ENCODE peak calls at places on chromosomes 16 and 17, in five cellular contexts. One of them, this sample, is unnamed.

GRCh38 chr16:81868057-81868748 is 89.1 kb downstream of the PLCG2 start:
- DNase-seq in gastrocnemius medialis: no peak
- DNase-seq in adrenal gland: no peak
- DNase-seq in Peyer's patch: no peak
- DNase-seq in sigmoid colon: no peak
- DNase-seq in this sample: no peak

GRCh38 chr16:57653936-57654335 is 14.2 kb upstream of the ADGRG3 start:
- DNase-seq in Peyer's patch: no peak
- DNase-seq in gastrocnemius medialis: no peak
- DNase-seq in sigmoid colon: no peak
- DNase-seq in adrenal gland: peak
- DNase-seq in this sample: peak

GRCh38 chr16:68328151-68328859 is 17.5 kb downstream of the PRMT7 start:
- DNase-seq in Peyer's patch: peak
- DNase-seq in sigmoid colon: peak
- DNase-seq in adrenal gland: peak
- DNase-seq in gastrocnemius medialis: peak
- DNase-seq in this sample: peak

GRCh38 chr17:27473748-27474609 is 17.7 kb downstream of the KSR1 start:
- DNase-seq in adrenal gland: peak
- DNase-seq in gastrocnemius medialis: no peak
- DNase-seq in sigmoid colon: peak
- DNase-seq in Peyer's patch: no peak
- DNase-seq in this sample: peak

GRCh38 chr16:70738083-70738977 is 52.5 kb upstream of the MTSS2 start:
- DNase-seq in Peyer's patch: no peak
- DNase-seq in adrenal gland: peak
- DNase-seq in sigmoid colon: peak
- DNase-seq in gastrocnemius medialis: peak
- DNase-seq in this sample: peak

GRCh38 chr17:18921485-18921884 is 30.5 kb upstream of the SLC5A10 start:
- DNase-seq in Peyer's patch: no peak
- DNase-seq in adrenal gland: no peak
- DNase-seq in sigmoid colon: no peak
- DNase-seq in gastrocnemius medialis: no peak
- DNase-seq in this sample: no peak

GRCh38 chr17:694239-694638 is 20.4 kb downstream of the VPS53 start:
- DNase-seq in adrenal gland: no peak
- DNase-seq in Peyer's patch: no peak
- DNase-seq in gastrocnemius medialis: no peak
- DNase-seq in sigmoid colon: no peak
- DNase-seq in this sample: no peak

GRCh38 chr17:7475764-7476422 is 3.5 kb downstream of the ZBTB4 start:
- DNase-seq in sigmoid colon: peak
- DNase-seq in adrenal gland: peak
- DNase-seq in Peyer's patch: no peak
- DNase-seq in gastrocnemius medialis: peak
- DNase-seq in this sample: peak

GRCh38 chr16:78494105-78494504 is 394.7 kb downstream of the WWOX start:
- DNase-seq in adrenal gland: no peak
- DNase-seq in Peyer's patch: no peak
- DNase-seq in sigmoid colon: no peak
- DNase-seq in gastrocnemius medialis: no peak
- DNase-seq in this sample: no peak

GRCh38 chr17:4858068-4858879 is 25.1 kb downstream of the MINK1 start:
- DNase-seq in adrenal gland: peak
- DNase-seq in Peyer's patch: no peak
- DNase-seq in sigmoid colon: no peak
- DNase-seq in gastrocnemius medialis: no peak
- DNase-seq in this sample: no peak

GRCh38 chr16:31134091-31134571 is 1.4 kb downstream of the PRSS8 start:
- DNase-seq in adrenal gland: no peak
- DNase-seq in sigmoid colon: no peak
- DNase-seq in gastrocnemius medialis: no peak
- DNase-seq in Peyer's patch: no peak
- DNase-seq in this sample: no peak

GRCh38 chr17:79960788-79961522 is 74.7 kb downstream of the TBC1D16 start:
- DNase-seq in gastrocnemius medialis: no peak
- DNase-seq in adrenal gland: no peak
- DNase-seq in sigmoid colon: no peak
- DNase-seq in Peyer's patch: no peak
- DNase-seq in this sample: no peak

GRCh38 chr16:58047557-58048348 is 22.2 kb downstream of the MMP15 start:
- DNase-seq in gastrocnemius medialis: no peak
- DNase-seq in adrenal gland: no peak
- DNase-seq in sigmoid colon: no peak
- DNase-seq in Peyer's patch: peak
- DNase-seq in this sample: no peak

GRCh38 chr16:15644306-15644961 is 1.5 kb upstream of the MARF1 start:
- DNase-seq in sigmoid colon: no peak
- DNase-seq in gastrocnemius medialis: no peak
- DNase-seq in adrenal gland: no peak
- DNase-seq in Peyer's patch: no peak
- DNase-seq in this sample: no peak

GRCh38 chr17:162689-163088 is 18.8 kb downstream of the DOC2B start:
- DNase-seq in sigmoid colon: no peak
- DNase-seq in Peyer's patch: no peak
- DNase-seq in gastrocnemius medialis: no peak
- DNase-seq in adrenal gland: no peak
- DNase-seq in this sample: no peak

GRCh38 chr17:75084039-75084660 is 3.6 kb upstream of the SLC16A5 start:
- DNase-seq in adrenal gland: peak
- DNase-seq in sigmoid colon: no peak
- DNase-seq in gastrocnemius medialis: no peak
- DNase-seq in Peyer's patch: no peak
- DNase-seq in this sample: no peak

GRCh38 chr17:62781356-62781755 is 26.8 kb downstream of the MARCHF10 start:
- DNase-seq in adrenal gland: no peak
- DNase-seq in sigmoid colon: no peak
- DNase-seq in gastrocnemius medialis: no peak
- DNase-seq in Peyer's patch: no peak
- DNase-seq in this sample: no peak

GRCh38 chr16:23391381-23392222 is 61.4 kb downstream of the COG7 start:
- DNase-seq in Peyer's patch: peak
- DNase-seq in adrenal gland: no peak
- DNase-seq in sigmoid colon: peak
- DNase-seq in gastrocnemius medialis: no peak
- DNase-seq in this sample: no peak

GRCh38 chr17:45234641-45235040 is 13.0 kb downstream of the FMNL1 start:
- DNase-seq in adrenal gland: no peak
- DNase-seq in gastrocnemius medialis: no peak
- DNase-seq in sigmoid colon: no peak
- DNase-seq in Peyer's patch: no peak
- DNase-seq in this sample: no peak

GRCh38 chr16:13291934-13292333 is 390.5 kb downstream of the SHISA9 start:
- DNase-seq in adrenal gland: no peak
- DNase-seq in Peyer's patch: no peak
- DNase-seq in sigmoid colon: no peak
- DNase-seq in gastrocnemius medialis: no peak
- DNase-seq in this sample: no peak

GRCh38 chr17:43702636-43703035 is 40.9 kb upstream of the MEOX1 start:
- DNase-seq in adrenal gland: no peak
- DNase-seq in sigmoid colon: no peak
- DNase-seq in gastrocnemius medialis: no peak
- DNase-seq in Peyer's patch: no peak
- DNase-seq in this sample: no peak

GRCh38 chr17:6442775-6443174 is 1.5 kb upstream of the PIMREG start:
- DNase-seq in Peyer's patch: no peak
- DNase-seq in gastrocnemius medialis: no peak
- DNase-seq in sigmoid colon: no peak
- DNase-seq in adrenal gland: no peak
- DNase-seq in this sample: no peak

GRCh38 chr17:74271281-74271680 is 2.8 kb upstream of the DNAI2 start:
- DNase-seq in gastrocnemius medialis: no peak
- DNase-seq in adrenal gland: no peak
- DNase-seq in sigmoid colon: no peak
- DNase-seq in Peyer's patch: no peak
- DNase-seq in this sample: no peak

GRCh38 chr17:74842599-74843351 is 16.9 kb downstream of the GRIN2C start:
- DNase-seq in gastrocnemius medialis: no peak
- DNase-seq in Peyer's patch: peak
- DNase-seq in adrenal gland: peak
- DNase-seq in sigmoid colon: no peak
- DNase-seq in this sample: peak

GRCh38 chr17:75277664-75278071 is 6.6 kb upstream of the MIF4GD start:
- DNase-seq in sigmoid colon: no peak
- DNase-seq in Peyer's patch: no peak
- DNase-seq in gastrocnemius medialis: no peak
- DNase-seq in adrenal gland: no peak
- DNase-seq in this sample: no peak

GRCh38 chr16:74315059-74315458 is 18.4 kb downstream of the PSMD7 start:
- DNase-seq in Peyer's patch: no peak
- DNase-seq in gastrocnemius medialis: no peak
- DNase-seq in sigmoid colon: no peak
- DNase-seq in adrenal gland: no peak
- DNase-seq in this sample: no peak

GRCh38 chr16:22784690-22785214 is 29.2 kb upstream of the HS3ST2 start:
- DNase-seq in adrenal gland: no peak
- DNase-seq in gastrocnemius medialis: no peak
- DNase-seq in Peyer's patch: no peak
- DNase-seq in sigmoid colon: no peak
- DNase-seq in this sample: no peak

GRCh38 chr16:56984639-56985038 is 4.7 kb upstream of the NLRC5 start:
- DNase-seq in adrenal gland: no peak
- DNase-seq in Peyer's patch: no peak
- DNase-seq in gastrocnemius medialis: no peak
- DNase-seq in sigmoid colon: no peak
- DNase-seq in this sample: no peak

GRCh38 chr16:70576431-70577255 is 53.0 kb downstream of the SF3B3 start:
- DNase-seq in adrenal gland: no peak
- DNase-seq in Peyer's patch: no peak
- DNase-seq in sigmoid colon: no peak
- DNase-seq in gastrocnemius medialis: no peak
- DNase-seq in this sample: no peak

GRCh38 chr16:86576591-86577313 is 1.6 kb upstream of the FOXL1 start:
- DNase-seq in sigmoid colon: no peak
- DNase-seq in gastrocnemius medialis: no peak
- DNase-seq in adrenal gland: no peak
- DNase-seq in Peyer's patch: no peak
- DNase-seq in this sample: no peak

GRCh38 chr17:64109400-64109799 is 20.5 kb downstream of the ERN1 start:
- DNase-seq in adrenal gland: no peak
- DNase-seq in sigmoid colon: no peak
- DNase-seq in gastrocnemius medialis: no peak
- DNase-seq in Peyer's patch: no peak
- DNase-seq in this sample: no peak

GRCh38 chr17:31574458-31574857 is 183.0 kb downstream of the RAB11FIP4 start:
- DNase-seq in Peyer's patch: no peak
- DNase-seq in adrenal gland: no peak
- DNase-seq in gastrocnemius medialis: no peak
- DNase-seq in sigmoid colon: no peak
- DNase-seq in this sample: no peak

GRCh38 chr16:79267781-79268180 is 332.8 kb downstream of the MAF start:
- DNase-seq in sigmoid colon: no peak
- DNase-seq in Peyer's patch: no peak
- DNase-seq in adrenal gland: no peak
- DNase-seq in gastrocnemius medialis: no peak
- DNase-seq in this sample: no peak

GRCh38 chr17:38729886-38730525 is at the start of gene CISD3:
- DNase-seq in adrenal gland: peak
- DNase-seq in gastrocnemius medialis: peak
- DNase-seq in Peyer's patch: peak
- DNase-seq in sigmoid colon: peak
- DNase-seq in this sample: peak
- TF ChIP-seq POLR2A in adrenal gland: no peak
- TF ChIP-seq POLR2A in gastrocnemius medialis: peak
- TF ChIP-seq POLR2A in Peyer's patch: peak
- TF ChIP-seq POLR2A in sigmoid colon: no peak
- TF ChIP-seq POLR2A in this sample: peak

GRCh38 chr17:50425682-50426471 is at the start of gene ACSF2:
- DNase-seq in Peyer's patch: peak
- DNase-seq in sigmoid colon: peak
- DNase-seq in adrenal gland: peak
- DNase-seq in gastrocnemius medialis: peak
- DNase-seq in this sample: peak
- TF ChIP-seq POLR2A in Peyer's patch: peak
- TF ChIP-seq POLR2A in sigmoid colon: peak
- TF ChIP-seq POLR2A in adrenal gland: peak
- TF ChIP-seq POLR2A in gastrocnemius medialis: peak
- TF ChIP-seq POLR2A in this sample: peak

GRCh38 chr16:3004781-3005284 is 7.9 kb upstream of the CLDN9 start:
- DNase-seq in gastrocnemius medialis: no peak
- DNase-seq in adrenal gland: no peak
- DNase-seq in Peyer's patch: peak
- DNase-seq in sigmoid colon: no peak
- DNase-seq in this sample: no peak
- TF ChIP-seq POLR2A in gastrocnemius medialis: no peak
- TF ChIP-seq POLR2A in adrenal gland: no peak
- TF ChIP-seq POLR2A in Peyer's patch: peak
- TF ChIP-seq POLR2A in sigmoid colon: no peak
- TF ChIP-seq POLR2A in this sample: no peak

GRCh38 chr17:76557368-76558209 is 17.7 kb downstream of the PRCD start:
- DNase-seq in adrenal gland: peak
- DNase-seq in Peyer's patch: peak
- DNase-seq in sigmoid colon: peak
- DNase-seq in gastrocnemius medialis: peak
- DNase-seq in this sample: peak
- TF ChIP-seq POLR2A in adrenal gland: peak
- TF ChIP-seq POLR2A in Peyer's patch: peak
- TF ChIP-seq POLR2A in sigmoid colon: peak
- TF ChIP-seq POLR2A in gastrocnemius medialis: peak
- TF ChIP-seq POLR2A in this sample: peak

GRCh38 chr17:8803531-8804416 is 4.6 kb upstream of the MFSD6L start:
- DNase-seq in sigmoid colon: no peak
- DNase-seq in gastrocnemius medialis: no peak
- DNase-seq in Peyer's patch: no peak
- DNase-seq in adrenal gland: no peak
- DNase-seq in this sample: no peak
- TF ChIP-seq POLR2A in sigmoid colon: no peak
- TF ChIP-seq POLR2A in gastrocnemius medialis: no peak
- TF ChIP-seq POLR2A in Peyer's patch: no peak
- TF ChIP-seq POLR2A in adrenal gland: no peak
- TF ChIP-seq POLR2A in this sample: no peak